ENCODE peak calls at places on chromosomes 1 and 21, in five cellular contexts. F is astrocyte of the spinal cord; T is CD8-positive, alpha-beta T cell; L is fibroblast of mammary gland; O is nephron progenitor cell. Q is an unnamed sample.

GRCh38 chr1:2213576-2214505 is 14.3 kb upstream of the SKI start:
- DNase-seq in O (no peak), F (peak), L (peak), T (no peak), Q (no peak)

GRCh38 chr1:192654607-192655389 is 18.9 kb downstream of the RGS13 start:
- DNase-seq in L (peak), O (no peak), T (no peak), F (peak), Q (peak)

GRCh38 chr1:208951908-208952307 is 631.6 kb upstream of the CAMK1G start:
- DNase-seq in F (no peak), O (peak), L (no peak), T (no peak), Q (no peak)

GRCh38 chr1:179029293-179029692 is 3.6 kb downstream of the FAM20B start:
- DNase-seq in T (no peak), O (no peak), L (no peak), F (no peak), Q (no peak)

GRCh38 chr1:4150262-4150661 is 250.2 kb upstream of the C1orf174 start:
- DNase-seq in O (peak), F (no peak), T (no peak), L (no peak), Q (no peak)

GRCh38 chr1:207868252-207868768 is 42.6 kb downstream of the CD34 start:
- DNase-seq in F (no peak), T (no peak), O (no peak), L (peak), Q (peak)

GRCh38 chr1:37930246-37931142 is 16.4 kb downstream of the INPP5B start:
- DNase-seq in L (no peak), F (no peak), O (no peak), T (no peak), Q (peak)

GRCh38 chr1:67559222-67559700 is 125.7 kb upstream of the GADD45A start:
- DNase-seq in F (peak), T (no peak), O (no peak), L (peak), Q (peak)

GRCh38 chr1:938088-938683 is 14.5 kb downstream of the SAMD11 start:
- DNase-seq in O (no peak), T (no peak), L (no peak), F (peak), Q (peak)

GRCh38 chr1:231691618-231692259 is 65.1 kb downstream of the DISC1 start:
- DNase-seq in L (peak), O (peak), T (no peak), F (peak), Q (no peak)
- TF ChIP-seq CTCF in L (peak), O (peak), T (no peak), F (peak), Q (peak)

DNA sequence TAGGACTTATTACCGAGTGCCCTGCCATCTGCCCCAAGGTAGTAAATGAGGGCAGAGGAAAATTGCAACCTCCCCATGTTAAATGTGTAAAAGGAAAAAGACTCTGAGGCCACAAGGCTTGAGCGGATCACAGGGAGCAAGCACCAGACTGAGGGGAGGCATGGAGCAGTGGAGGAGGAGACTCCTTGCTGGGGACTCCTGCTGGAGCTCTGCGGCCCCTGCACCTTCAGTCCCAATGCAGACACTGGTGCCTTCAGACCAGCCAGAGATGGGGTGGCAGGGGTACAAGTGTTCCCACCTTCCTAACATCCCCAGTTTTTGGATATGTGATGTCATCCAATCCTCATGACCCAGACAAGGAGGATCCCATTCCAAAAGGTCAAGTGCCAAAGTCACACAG is 128.4 kb upstream of the NGF start:
- DNase-seq in L (no peak), O (no peak), F (no peak), T (no peak), Q (no peak)
- TF ChIP-seq CTCF in L (peak), O (no peak), F (peak), T (no peak), Q (no peak)

GRCh38 chr21:36693144-36694040 is 5.5 kb upstream of the SIM2 start:
- DNase-seq in T (no peak), O (peak), F (peak), L (no peak), Q (no peak)
- TF ChIP-seq CTCF in T (no peak), O (peak), F (peak), L (no peak), Q (no peak)

DNA sequence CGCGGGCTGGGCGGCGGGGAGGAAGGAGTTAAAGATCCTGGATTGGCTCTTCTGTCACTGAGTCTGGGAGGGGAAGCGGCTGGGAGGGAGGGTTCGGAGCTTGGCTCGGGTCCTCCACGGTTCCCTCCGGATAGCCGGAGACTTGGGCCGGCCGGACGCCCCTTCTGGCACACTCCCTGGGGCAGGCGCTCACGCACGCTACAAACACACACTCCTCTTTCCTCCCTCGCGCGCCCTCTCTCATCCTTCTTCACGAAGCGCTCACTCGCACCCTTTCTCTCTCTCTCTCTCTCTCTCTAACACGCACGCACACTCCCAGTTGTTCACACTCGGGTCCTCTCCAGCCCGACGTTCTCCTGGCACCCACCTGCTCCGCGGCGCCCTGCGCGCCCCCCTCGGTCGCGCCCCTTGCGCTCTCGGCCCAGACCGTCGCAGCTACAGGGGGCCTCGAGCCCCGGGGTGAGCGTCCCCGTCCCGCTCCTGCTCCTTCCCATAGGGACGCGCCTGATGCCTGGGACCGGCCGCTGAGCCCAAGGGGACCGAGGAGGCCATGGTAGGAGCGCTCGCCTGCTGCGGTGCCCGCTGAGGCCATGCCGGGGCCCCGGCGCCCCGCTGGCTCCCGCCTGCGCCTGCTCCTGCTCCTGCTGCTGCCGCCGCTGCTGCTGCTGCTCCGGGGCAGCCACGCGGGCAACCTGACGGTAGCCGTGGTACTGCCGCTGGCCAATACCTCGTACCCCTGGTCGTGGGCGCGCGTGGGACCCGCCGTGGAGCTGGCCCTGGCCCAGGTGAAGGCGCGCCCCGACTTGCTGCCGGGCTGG is at the start of gene NPR1:
- DNase-seq in T (no peak), L (peak), O (peak), F (no peak), Q (no peak)
- TF ChIP-seq CTCF in T (no peak), L (no peak), O (no peak), F (no peak), Q (no peak)

DNA sequence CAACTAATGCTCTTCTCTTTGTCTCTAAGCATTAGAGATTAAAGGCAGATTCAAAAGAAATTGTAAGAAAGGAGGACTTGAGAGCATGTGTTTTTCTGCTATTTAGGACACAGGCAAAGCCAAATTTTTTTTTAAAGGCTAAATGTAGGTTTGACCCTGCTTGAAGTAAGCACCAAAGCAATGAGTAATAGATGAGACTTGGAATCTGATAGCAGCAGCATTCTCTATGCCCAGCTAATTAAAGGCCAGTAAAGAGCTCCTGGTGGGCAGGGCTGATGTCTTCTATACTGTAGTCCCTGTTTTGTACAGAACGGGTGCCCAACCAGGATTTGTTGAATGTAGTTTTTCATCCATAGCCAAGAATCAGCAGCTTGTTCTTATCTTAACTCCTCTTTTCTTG is 179.6 kb downstream of the LMO4 start:
- DNase-seq in L (peak), O (no peak), F (peak), T (no peak), Q (no peak)
- TF ChIP-seq CTCF in L (no peak), O (no peak), F (no peak), T (no peak), Q (no peak)

DNA sequence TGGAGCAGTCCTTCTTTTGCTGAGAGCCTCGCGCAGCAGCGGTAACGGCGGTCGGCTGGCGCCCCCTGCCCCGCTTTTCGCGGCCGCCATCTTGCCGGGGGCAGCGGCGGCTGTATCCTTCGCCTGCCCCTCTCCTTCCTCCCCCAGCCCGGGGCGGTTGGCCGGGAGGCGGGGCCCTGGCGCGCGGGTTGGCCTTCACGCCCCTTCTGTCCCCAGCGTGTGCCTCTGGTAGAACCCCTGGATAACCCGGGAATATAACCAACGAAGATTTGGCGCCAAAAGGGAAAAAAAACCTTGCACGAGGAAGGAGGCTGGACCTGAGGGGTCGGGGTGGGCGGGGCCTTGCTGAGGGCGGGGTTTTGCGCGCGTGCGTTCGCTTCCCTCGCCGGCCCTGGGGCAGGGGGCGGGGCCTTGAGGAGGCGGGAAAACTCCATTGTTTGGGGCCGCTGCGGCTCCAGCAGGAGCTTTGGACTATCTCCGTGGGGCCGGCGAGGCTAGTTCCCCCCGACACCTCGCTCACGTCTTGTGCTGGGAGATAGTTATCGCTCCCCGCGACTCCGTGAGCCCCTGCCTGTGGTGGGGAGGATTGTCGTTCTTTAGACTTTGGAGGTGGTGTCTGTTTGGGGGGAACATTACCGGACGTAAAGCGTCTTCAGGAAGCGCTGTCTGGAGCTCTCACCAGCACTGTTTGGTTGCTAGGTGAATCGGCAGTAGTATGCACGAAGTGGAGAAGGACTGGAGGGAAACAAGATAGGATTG is 689 bp downstream of the NASP start:
- DNase-seq in L (peak), F (peak), T (peak), O (peak), Q (peak)
- TF ChIP-seq CTCF in L (no peak), F (no peak), T (no peak), O (no peak), Q (no peak)

DNA sequence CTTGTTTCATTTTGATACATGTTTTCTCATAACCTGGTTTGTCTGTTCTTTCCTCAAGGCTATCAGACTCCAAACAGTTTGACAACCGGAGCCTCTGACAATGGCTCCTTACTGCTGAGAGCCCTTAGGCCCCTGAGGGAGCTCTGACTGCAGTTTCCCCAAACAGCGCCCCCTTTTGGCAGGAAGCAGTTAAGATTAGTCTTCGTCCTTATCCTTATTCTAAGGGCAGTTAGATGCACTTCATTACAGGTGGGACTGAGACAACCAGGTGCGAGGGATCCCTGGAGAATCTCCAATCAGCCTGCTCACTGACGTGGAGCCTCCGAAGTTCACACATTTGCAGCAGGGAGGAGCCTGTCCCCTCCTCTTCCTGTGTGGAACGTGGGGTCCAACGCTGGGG is 393.1 kb downstream of the BRINP3 start:
- DNase-seq in F (no peak), L (no peak), T (no peak), O (peak), Q (no peak)
- TF ChIP-seq CTCF in F (no peak), L (no peak), T (no peak), O (peak), Q (peak)

GRCh38 chr1:245859510-245860114 is 647.5 kb downstream of the SMYD3 start:
- DNase-seq in T (no peak), F (peak), L (peak), O (peak), Q (peak)

GRCh38 chr1:245860681-245861552 is 646.2 kb downstream of the SMYD3 start:
- DNase-seq in T (no peak), F (peak), O (no peak), L (peak), Q (peak)

GRCh38 chr1:245856944-245857531 is 650.0 kb downstream of the SMYD3 start:
- DNase-seq in O (no peak), L (peak), F (peak), T (no peak), Q (peak)

GRCh38 chr1:245858022-245858421 is 649.1 kb downstream of the SMYD3 start:
- DNase-seq in O (no peak), T (no peak), L (no peak), F (no peak), Q (no peak)

DNA sequence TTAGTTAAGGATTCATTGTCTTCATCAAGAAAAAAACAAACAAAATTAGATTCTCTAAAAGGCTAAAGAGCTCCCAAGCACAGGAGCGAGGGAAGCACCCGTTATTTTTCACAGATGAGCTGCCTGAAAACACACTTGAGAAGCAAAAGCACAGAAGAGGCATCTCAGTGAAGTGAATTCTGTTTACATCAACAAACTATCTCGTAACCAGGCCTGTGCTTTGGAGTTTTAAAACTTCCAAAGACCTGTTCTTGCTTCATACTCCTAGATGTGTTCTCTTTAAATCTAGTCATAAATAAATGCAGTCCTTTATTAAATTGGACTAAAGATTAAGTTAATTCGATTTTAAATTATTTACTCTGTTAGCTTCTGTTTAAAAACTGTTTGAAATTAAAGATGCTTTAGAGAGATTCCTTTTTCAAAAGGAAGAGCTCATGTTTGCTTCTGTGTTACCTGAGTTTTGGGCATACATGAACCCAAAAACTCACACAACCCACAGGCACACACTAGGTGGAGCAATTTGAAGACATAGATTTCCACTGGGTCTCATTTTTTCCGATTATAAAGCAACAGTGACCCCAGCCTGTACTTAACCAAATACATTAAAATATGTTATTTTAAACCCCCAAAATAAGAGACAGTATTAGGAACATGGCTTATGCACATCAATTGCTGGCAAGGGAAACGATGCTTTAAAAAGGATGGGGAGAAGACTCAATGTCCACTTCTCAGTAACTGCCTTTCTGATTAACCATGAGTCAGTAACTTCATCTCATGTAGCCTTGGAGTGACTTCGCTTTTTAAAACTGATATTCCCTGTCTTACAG is 648.2 kb downstream of the SMYD3 start:
- DNase-seq in F (no peak), O (no peak), L (peak), T (no peak), Q (peak)
- TF ChIP-seq CTCF in F (peak), O (no peak), L (peak), T (no peak), Q (no peak)

GRCh38 chr1:27099154-27099903 is 55.6 kb downstream of the SLC9A1 start:
- DNase-seq in T (no peak), F (peak), O (peak), L (peak), Q (peak)
- TF ChIP-seq CTCF in T (no peak), F (no peak), O (no peak), L (no peak), Q (no peak)

DNA sequence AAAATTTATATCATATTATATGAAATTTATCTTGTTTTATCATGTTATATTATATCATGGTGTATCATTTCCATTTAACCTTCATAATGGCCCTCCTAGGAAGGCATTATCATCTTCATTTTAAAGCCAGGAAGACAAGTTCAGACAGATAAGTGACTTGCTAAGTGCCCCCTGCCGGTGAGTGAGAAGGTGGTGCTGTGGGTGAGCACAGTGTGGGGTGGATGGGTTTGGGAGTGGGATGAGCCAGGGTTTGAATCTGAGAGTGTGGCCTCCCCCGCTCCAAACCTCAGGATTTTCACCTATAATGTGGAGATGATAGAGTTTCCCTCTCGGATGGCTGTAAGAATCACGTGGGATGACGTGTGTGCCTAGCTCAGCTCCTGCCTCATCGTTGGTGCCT is 108.7 kb upstream of the IGSF21 start:
- DNase-seq in O (no peak), T (no peak), L (no peak), F (no peak), Q (peak)
- TF ChIP-seq CTCF in O (peak), T (no peak), L (peak), F (no peak), Q (no peak)